ENCODE peak calls at places on chromosomes 1 and 21, in eight cellular contexts. D, B, Q, H, N, V, X and L are unnamed samples.

GRCh38 chr1:201298381-201299367 is 15.4 kb downstream of the PKP1 start:
- DNase-seq in D (peak), B (no peak), Q (no peak), H (no peak), N (no peak), V (no peak), X (no peak), L (no peak)

GRCh38 chr1:48234086-48234485 is 11.6 kb downstream of the SLC5A9 start:
- DNase-seq in D (no peak), B (no peak), Q (no peak), H (no peak), N (no peak), V (no peak), X (no peak), L (no peak)

GRCh38 chr1:155002479-155003226 is at the start of gene ZBTB7B:
- DNase-seq in D (no peak), B (peak), Q (peak), H (peak), N (no peak), V (peak), X (peak), L (peak)

GRCh38 chr1:172670316-172670715 is 11.4 kb downstream of the FASLG start:
- DNase-seq in D (no peak), B (peak), Q (no peak), H (no peak), N (no peak), V (no peak), X (no peak), L (no peak)

GRCh38 chr1:115251856-115252255 is 86.2 kb downstream of the NGF start:
- DNase-seq in D (peak), B (no peak), Q (no peak), H (peak), N (no peak), V (no peak), X (peak), L (no peak)

GRCh38 chr1:171984850-171985485 is 143.7 kb downstream of the DNM3 start:
- DNase-seq in D (peak), B (peak), Q (no peak), H (peak), N (peak), V (no peak), X (peak), L (peak)

GRCh38 chr1:101129975-101130374 is 104.4 kb upstream of the DPH5 start:
- DNase-seq in D (no peak), B (no peak), Q (no peak), H (no peak), N (no peak), V (no peak), X (no peak), L (no peak)

GRCh38 chr1:9633493-9633892 is 18.0 kb upstream of the PIK3CD start:
- DNase-seq in D (no peak), B (no peak), Q (no peak), H (no peak), N (no peak), V (no peak), X (no peak), L (no peak)

GRCh38 chr21:45324430-45325205 is 36.9 kb upstream of the POFUT2 start:
- DNase-seq in D (no peak), B (no peak), Q (no peak), H (no peak), N (no peak), V (peak), X (no peak), L (no peak)

GRCh38 chr21:46048926-46049889 is 48.7 kb upstream of the COL6A2 start:
- DNase-seq in D (peak), B (no peak), Q (no peak), H (peak), N (no peak), V (peak), X (peak), L (no peak)

GRCh38 chr1:64928325-64928724 is 38.0 kb downstream of the JAK1 start:
- DNase-seq in D (no peak), B (no peak), Q (no peak), H (no peak), N (peak), V (no peak), X (no peak), L (no peak)

GRCh38 chr1:221725683-221726330 is 16.1 kb downstream of the DUSP10 start:
- DNase-seq in D (peak), B (no peak), Q (no peak), H (peak), N (no peak), V (no peak), X (no peak), L (no peak)

GRCh38 chr1:234960722-234961467 is 167.7 kb downstream of the TOMM20 start:
- DNase-seq in D (peak), B (peak), Q (no peak), H (peak), N (no peak), V (peak), X (no peak), L (no peak)

GRCh38 chr1:144551543-144552424 is 40.9 kb upstream of the PPIAL4F start:
- DNase-seq in D (peak), B (peak), Q (peak), H (peak), N (peak), V (peak), X (peak), L (peak)

GRCh38 chr1:72586023-72586685 is 303.8 kb upstream of the NEGR1 start:
- DNase-seq in D (no peak), B (no peak), Q (no peak), H (no peak), N (no peak), V (no peak), X (no peak), L (no peak)

GRCh38 chr1:22117851-22118250 is 25.0 kb downstream of the WNT4 start:
- DNase-seq in D (no peak), B (peak), Q (no peak), H (peak), N (no peak), V (no peak), X (no peak), L (no peak)

GRCh38 chr1:9455487-9456237 is 83.6 kb upstream of the SLC25A33 start:
- DNase-seq in D (peak), B (peak), Q (peak), H (peak), N (peak), V (peak), X (peak), L (peak)

GRCh38 chr1:87330954-87331318 is 2.3 kb downstream of the LMO4 start:
- DNase-seq in D (no peak), B (no peak), Q (no peak), H (no peak), N (no peak), V (no peak), X (peak), L (peak)

GRCh38 chr1:175757381-175758015 is 14.1 kb upstream of the TNR start:
- DNase-seq in D (peak), B (peak), Q (peak), H (no peak), N (peak), V (peak), X (peak), L (peak)

DNA sequence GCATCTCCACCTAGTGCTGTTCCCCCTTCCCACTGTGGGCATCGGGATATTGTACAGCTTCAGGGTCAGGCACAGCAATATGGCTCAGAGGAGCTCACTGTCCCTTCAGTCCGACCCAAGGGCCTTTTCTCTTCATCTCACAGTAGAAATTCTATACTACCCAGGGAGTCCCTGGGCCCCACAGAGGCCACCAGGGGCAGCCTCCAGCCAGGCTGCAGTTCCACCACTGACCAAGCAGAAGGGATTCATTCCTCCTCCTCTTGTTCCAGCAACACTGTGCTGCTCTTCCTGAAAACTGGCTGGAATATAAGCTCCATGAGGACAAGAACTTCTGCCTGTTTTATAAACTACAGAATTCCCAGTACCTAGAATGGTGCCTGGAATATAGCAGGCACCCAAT is 70.5 kb downstream of the CD34 start:
- DNase-seq in D (no peak), B (no peak), Q (no peak), H (no peak), N (no peak), V (no peak), X (no peak), L (no peak)
- TF ChIP-seq CTCF in D (no peak), B (no peak), Q (no peak), H (no peak), N (no peak), V (no peak), X (no peak), L (no peak)

GRCh38 chr21:28089599-28090421 is 902.9 kb downstream of the LTN1 start:
- DNase-seq in D (peak), B (no peak), Q (no peak), H (no peak), N (no peak), V (no peak), X (no peak), L (no peak)
- TF ChIP-seq CTCF in D (no peak), B (no peak), Q (no peak), H (no peak), N (peak), V (no peak), X (no peak), L (no peak)

GRCh38 chr1:17572264-17572985 is 32.9 kb downstream of the ARHGEF10L start:
- DNase-seq in D (no peak), B (peak), Q (no peak), H (no peak), N (peak), V (no peak), X (no peak), L (peak)
- TF ChIP-seq CTCF in D (no peak), B (peak), Q (peak), H (peak), N (peak), V (no peak), X (no peak), L (peak)

GRCh38 chr1:208332036-208332773 is 88.0 kb upstream of the PLXNA2 start:
- DNase-seq in D (no peak), B (no peak), Q (no peak), H (no peak), N (no peak), V (no peak), X (no peak), L (no peak)
- TF ChIP-seq CTCF in D (no peak), B (no peak), Q (no peak), H (no peak), N (no peak), V (no peak), X (no peak), L (no peak)

GRCh38 chr1:67347688-67348472 is 40.2 kb downstream of the IL12RB2 start:
- DNase-seq in D (peak), B (peak), Q (peak), H (peak), N (peak), V (peak), X (peak), L (no peak)
- TF ChIP-seq CTCF in D (peak), B (peak), Q (peak), H (peak), N (peak), V (no peak), X (peak), L (peak)

GRCh38 chr1:2213576-2214505 is 14.3 kb upstream of the SKI start:
- DNase-seq in D (peak), B (no peak), Q (no peak), H (peak), N (no peak), V (peak), X (no peak), L (no peak)

GRCh38 chr1:2210786-2211185 is 16.2 kb upstream of the FAAP20 start:
- DNase-seq in D (no peak), B (no peak), Q (no peak), H (no peak), N (no peak), V (no peak), X (no peak), L (no peak)

GRCh38 chr1:2214541-2215241 is 13.4 kb upstream of the SKI start:
- DNase-seq in D (no peak), B (no peak), Q (no peak), H (no peak), N (no peak), V (peak), X (no peak), L (no peak)

GRCh38 chr1:2212167-2212541 is 16.0 kb upstream of the SKI start:
- DNase-seq in D (peak), B (no peak), Q (no peak), H (no peak), N (no peak), V (no peak), X (no peak), L (no peak)

GRCh38 chr1:2212542-2213491 is 15.3 kb upstream of the SKI start:
- DNase-seq in D (peak), B (no peak), Q (peak), H (peak), N (no peak), V (peak), X (peak), L (peak)
- TF ChIP-seq CTCF in D (peak), B (no peak), Q (no peak), H (peak), N (no peak), V (no peak), X (peak), L (no peak)

GRCh38 chr1:19648689-19649088 is 4.6 kb downstream of the NBL1 start:
- DNase-seq in D (peak), B (no peak), Q (no peak), H (peak), N (no peak), V (no peak), X (no peak), L (no peak)
- TF ChIP-seq CTCF in D (peak), B (no peak), Q (no peak), H (peak), N (peak), V (no peak), X (peak), L (no peak)

DNA sequence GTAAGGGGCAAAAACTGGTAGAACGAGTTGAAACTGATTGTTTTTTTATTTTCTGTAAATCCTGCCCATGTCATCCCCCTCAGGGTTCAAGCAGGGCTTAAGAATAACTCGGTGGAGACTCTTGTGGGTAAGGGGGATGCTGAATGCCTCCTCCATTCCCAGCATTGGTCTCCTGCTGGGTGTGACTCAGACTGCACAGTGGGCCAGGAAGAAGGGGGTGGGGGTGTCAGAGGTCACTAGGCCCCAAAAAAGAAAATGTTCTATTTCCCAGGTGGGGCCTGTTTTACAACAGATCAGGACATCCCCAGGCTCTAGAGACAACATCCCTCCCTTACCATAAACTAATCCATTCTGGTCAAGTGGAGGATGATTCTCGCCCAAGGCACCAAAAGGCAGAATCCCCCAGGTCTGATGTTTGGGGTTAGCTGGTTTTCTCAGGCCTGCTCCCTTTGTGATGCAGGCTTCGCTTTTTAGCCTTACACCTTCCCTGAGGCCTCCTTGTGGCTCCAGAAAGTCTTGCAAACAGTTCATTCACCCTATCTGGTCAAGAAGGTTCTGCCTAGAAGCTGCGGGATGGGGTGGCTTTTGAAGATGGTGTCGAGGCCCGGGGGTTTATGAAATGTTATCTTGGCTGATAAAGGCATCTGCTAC is 10.7 kb upstream of the GRHL3 start:
- DNase-seq in D (peak), B (peak), Q (no peak), H (no peak), N (peak), V (no peak), X (peak), L (no peak)
- TF ChIP-seq CTCF in D (peak), B (peak), Q (no peak), H (peak), N (peak), V (no peak), X (peak), L (no peak)